ENCODE peak calls at places on chromosomes 16 and 17, in five cellular contexts. O, N, Q, G and I are unnamed samples.

GRCh38 chr16:17476414-17477259 is 5.9 kb upstream of the XYLT1 start:
- DNase-seq in O (no peak), N (peak; percentile 26), Q (peak; percentile 44), G (no peak), I (no peak)

GRCh38 chr16:66954097-66954659 is 6.9 kb upstream of the CES3 start:
- DNase-seq in O (peak; percentile 84), N (peak; percentile 67), Q (peak; percentile 38), G (no peak), I (no peak)

GRCh38 chr16:47043970-47044684 is 70.7 kb upstream of the DNAJA2 start:
- DNase-seq in O (no peak), N (no peak), Q (no peak), G (no peak), I (no peak)

GRCh38 chr16:15960124-15960971 is 10.9 kb downstream of the ABCC1 start:
- DNase-seq in O (no peak), N (no peak), Q (no peak), G (no peak), I (no peak)

GRCh38 chr17:35668807-35669206 is 62.6 kb upstream of the RASL10B start:
- DNase-seq in O (no peak), N (no peak), Q (no peak), G (no peak), I (no peak)

GRCh38 chr16:70736454-70737376 is 50.9 kb upstream of the MTSS2 start:
- DNase-seq in O (no peak), N (no peak), Q (no peak), G (no peak), I (no peak)

GRCh38 chr16:5670198-5670597 is 572.6 kb upstream of the EEF2KMT start:
- DNase-seq in O (no peak), N (no peak), Q (no peak), G (no peak), I (no peak)

GRCh38 chr16:72939247-72939646 is 108.7 kb downstream of the ZFHX3 start:
- DNase-seq in O (peak; percentile 86), N (peak; percentile 54), Q (no peak), G (no peak), I (no peak)

GRCh38 chr16:67024384-67024896 is 4.5 kb upstream of the CBFB start:
- DNase-seq in O (peak; percentile 28), N (peak; percentile 54), Q (no peak), G (no peak), I (peak; percentile 34)

GRCh38 chr17:72952641-72953313 is 139.7 kb downstream of the SLC39A11 start:
- DNase-seq in O (no peak), N (no peak), Q (no peak), G (no peak), I (no peak)

GRCh38 chr17:27430882-27431491 is 25.3 kb upstream of the KSR1 start:
- DNase-seq in O (no peak), N (peak; percentile 34), Q (peak; percentile 33), G (no peak), I (no peak)

GRCh38 chr16:20398603-20399002 is 5.9 kb downstream of the PDILT start:
- DNase-seq in O (no peak), N (no peak), Q (no peak), G (no peak), I (no peak)

GRCh38 chr16:78705694-78706093 is 606.2 kb downstream of the WWOX start:
- DNase-seq in O (no peak), N (no peak), Q (no peak), G (no peak), I (no peak)

GRCh38 chr16:69307091-69307490 is 4.1 kb upstream of the VPS4A start:
- DNase-seq in O (no peak), N (no peak), Q (no peak), G (no peak), I (no peak)

GRCh38 chr17:33893192-33893591 is 361.9 kb upstream of the CCL2 start:
- DNase-seq in O (no peak), N (no peak), Q (no peak), G (no peak), I (no peak)

GRCh38 chr17:28018439-28019070 is 23.9 kb upstream of the NLK start:
- DNase-seq in O (no peak), N (peak; percentile 30), Q (no peak), G (no peak), I (no peak)

GRCh38 chr17:1150863-1151685 is 28.7 kb downstream of the ABR start:
- DNase-seq in O (no peak), N (no peak), Q (no peak), G (no peak), I (no peak)

DNA sequence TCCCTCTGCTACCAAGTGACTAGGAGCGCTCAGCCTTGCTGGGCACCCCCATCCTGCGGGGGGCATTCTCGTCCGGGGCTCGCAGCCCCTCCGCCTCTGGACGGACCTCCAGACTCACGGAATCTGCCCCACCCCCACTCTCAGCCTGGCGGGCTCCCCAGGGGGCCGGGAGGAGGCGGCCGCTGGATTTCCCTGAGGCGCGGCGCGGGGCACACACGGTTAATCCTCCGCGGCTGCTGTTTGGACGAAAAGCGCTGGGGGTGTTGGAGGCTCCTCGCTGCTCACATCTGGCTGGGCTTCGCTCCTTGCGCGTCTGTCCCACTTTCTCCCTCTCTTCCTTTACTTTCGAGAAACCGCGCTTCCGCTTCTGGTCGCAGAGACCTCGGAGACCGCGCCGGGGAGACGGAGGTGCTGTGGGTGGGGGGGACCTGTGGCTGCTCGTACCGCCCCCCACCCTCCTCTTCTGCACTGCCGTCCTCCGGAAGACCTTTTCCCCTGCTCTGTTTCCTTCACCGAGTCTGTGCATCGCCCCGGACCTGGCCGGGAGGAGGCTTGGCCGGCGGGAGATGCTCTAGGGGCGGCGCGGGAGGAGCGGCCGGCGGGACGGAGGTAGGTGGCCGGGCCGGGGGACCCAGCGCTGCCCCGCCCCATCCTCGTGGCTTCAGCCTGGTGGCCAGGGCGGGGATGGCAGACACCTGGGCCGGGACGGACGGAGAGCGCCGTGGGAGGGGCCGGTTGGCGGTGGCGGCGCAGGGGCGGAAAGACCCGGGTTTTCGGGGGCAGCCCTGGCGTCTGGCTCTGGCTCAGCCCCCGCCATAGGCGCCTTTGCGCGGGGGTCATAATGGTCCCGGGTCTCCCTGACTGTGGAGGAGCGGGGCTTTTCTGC is at the start of gene C1QTNF1:
- DNase-seq in O (peak; percentile 84), N (no peak), Q (no peak), G (no peak), I (no peak)
- TF ChIP-seq CTCF in O (peak; percentile 62), N (no peak), Q (peak; percentile 49), G (peak; percentile 9), I (peak; percentile 45)

DNA sequence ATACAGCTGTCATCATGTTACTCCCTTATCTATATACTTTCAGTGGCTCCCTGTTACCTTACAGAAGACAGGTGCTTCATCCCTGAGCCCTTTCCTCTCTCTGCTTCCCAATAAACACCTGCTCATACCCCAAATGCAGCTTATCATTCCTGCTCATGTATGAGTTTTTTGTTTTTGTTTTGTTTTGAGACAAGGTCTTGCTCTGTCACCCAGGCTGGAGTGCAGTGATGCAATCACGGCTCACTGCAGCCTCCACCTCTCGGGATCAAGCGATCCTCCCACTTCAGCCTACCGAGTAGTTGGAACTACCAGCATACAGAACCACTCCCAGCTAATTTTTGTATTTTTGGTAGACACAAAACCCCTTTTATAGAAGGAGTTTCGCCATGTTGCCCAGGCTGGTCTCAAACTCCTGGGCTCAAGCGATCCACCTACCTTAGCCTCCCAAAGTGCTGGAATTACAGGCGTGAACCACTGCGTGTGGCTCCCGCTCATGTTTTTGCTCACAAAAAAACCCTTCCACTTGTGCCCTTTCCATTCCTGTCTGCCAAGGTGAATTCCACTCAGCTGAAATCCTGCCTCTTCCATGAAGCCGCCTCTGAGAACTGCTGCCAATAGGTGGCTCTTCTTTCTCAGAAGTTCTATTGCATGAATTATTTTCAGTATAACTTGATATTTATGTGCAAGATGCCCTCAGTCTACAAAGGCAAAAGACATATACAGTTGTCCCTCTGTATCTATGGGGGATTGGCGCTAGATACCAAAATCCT is 7.9 kb upstream of the RNF157 start:
- DNase-seq in O (no peak), N (no peak), Q (no peak), G (no peak), I (no peak)
- TF ChIP-seq CTCF in O (no peak), N (no peak), Q (no peak), G (no peak), I (no peak)

GRCh38 chr16:730666-731509 is 4.0 kb downstream of the HAGHL start:
- DNase-seq in O (no peak), N (no peak), Q (no peak), G (no peak), I (peak; percentile 80)

GRCh38 chr16:734208-734980 is 6.4 kb downstream of the CIAO3 start:
- DNase-seq in O (peak; percentile 58), N (no peak), Q (no peak), G (no peak), I (peak; percentile 82)

GRCh38 chr16:732332-732731 is 5.4 kb downstream of the HAGHL start:
- DNase-seq in O (no peak), N (no peak), Q (no peak), G (no peak), I (no peak)

GRCh38 chr16:733382-734207 is 6.7 kb downstream of the HAGHL start:
- DNase-seq in O (peak; percentile 62), N (no peak), Q (no peak), G (no peak), I (peak; percentile 82)

GRCh38 chr16:732936-733335 is 6.0 kb downstream of the HAGHL start:
- DNase-seq in O (peak; percentile 60), N (no peak), Q (no peak), G (no peak), I (no peak)
- TF ChIP-seq CTCF in O (no peak), N (no peak), Q (peak; percentile 54), G (no peak), I (no peak)

GRCh38 chr17:77214743-77215142 is 74.0 kb downstream of the SEC14L1 start:
- DNase-seq in O (no peak), N (no peak), Q (peak; percentile 27), G (no peak), I (no peak)
- TF ChIP-seq CTCF in O (no peak), N (no peak), Q (peak; percentile 99), G (peak; percentile 58), I (peak; percentile 55)

DNA sequence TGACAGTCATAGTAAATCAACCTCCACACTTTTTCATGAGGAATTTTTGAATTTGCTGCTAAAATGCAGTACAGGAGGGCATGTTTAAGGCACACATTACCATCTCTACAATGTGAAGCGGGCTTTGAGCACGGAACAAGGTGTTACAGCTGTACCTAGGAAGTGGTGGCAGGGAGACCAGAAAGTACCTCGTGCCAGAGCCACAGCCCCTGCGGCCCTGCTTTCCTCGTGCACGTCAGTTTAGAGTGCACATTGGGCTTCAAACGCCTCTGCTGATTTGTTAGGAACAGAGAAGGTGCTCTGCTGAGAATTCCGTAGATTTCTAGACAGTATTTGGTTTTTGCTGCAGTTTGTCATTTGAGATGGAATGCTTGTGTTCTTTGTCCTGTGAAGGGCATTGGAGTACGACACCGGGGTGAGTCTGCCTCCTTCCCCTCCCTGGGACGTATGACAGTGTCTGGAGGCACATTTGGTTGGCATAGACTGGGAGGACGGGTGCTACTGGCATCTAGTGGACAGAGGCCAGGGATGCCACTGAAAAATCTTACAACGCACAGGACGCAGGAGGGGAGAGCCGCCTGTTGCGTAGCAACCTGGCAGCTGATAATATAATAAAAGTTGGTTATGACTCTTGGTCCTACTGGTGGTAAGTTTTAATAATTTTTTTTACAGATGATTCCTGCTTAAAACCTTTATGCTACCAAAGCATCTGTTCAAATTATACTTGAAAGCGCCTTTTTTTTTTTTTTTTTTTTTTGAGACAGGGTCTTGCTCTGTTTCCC is 9.1 kb downstream of the FOXK2 start:
- DNase-seq in O (peak; percentile 80), N (no peak), Q (no peak), G (no peak), I (no peak)
- TF ChIP-seq CTCF in O (peak; percentile 38), N (no peak), Q (peak; percentile 27), G (peak; percentile 58), I (peak; percentile 65)